ENCODE peak calls at places on chromosomes 5 and 9, in eight cellular contexts. Q, S, C, F, M, V, N and R are unnamed samples.

GRCh38 chr5:29367176-29367833 is 1826.2 kb upstream of the CDH6 start:
- DNase-seq in S (no peak), V (no peak), F (no peak), Q (no peak), C (no peak), N (no peak), M (no peak), R (no peak)

GRCh38 chr9:14608521-14608920 is 84.7 kb downstream of the ZDHHC21 start:
- DNase-seq in V (no peak), S (no peak), C (no peak), M (no peak), Q (no peak), F (no peak), N (no peak), R (no peak)

GRCh38 chr5:54872810-54873209 is 112.6 kb downstream of the ESM1 start:
- DNase-seq in N (no peak), F (no peak), V (no peak), M (no peak), C (no peak), Q (no peak), S (no peak), R (no peak)

GRCh38 chr5:73151733-73152410 is 21.1 kb upstream of the TMEM174 start:
- DNase-seq in Q (no peak), S (peak; percentile 18), N (no peak), V (no peak), M (no peak), F (no peak), C (no peak), R (no peak)

GRCh38 chr5:53482717-53483638 is 2.5 kb downstream of the FST start:
- DNase-seq in V (no peak), S (peak; percentile 53), N (peak; percentile 41), M (peak; percentile 75), Q (no peak), F (peak; percentile 37), C (peak; percentile 41), R (peak; percentile 5)

GRCh38 chr9:136482046-136482792 is 621 bp downstream of the SEC16A start:
- DNase-seq in N (no peak), C (no peak), V (no peak), Q (no peak), M (peak; percentile 79), S (peak; percentile 37), F (peak; percentile 57), R (no peak)

GRCh38 chr9:126159661-126160060 is 167.0 kb upstream of the MVB12B start:
- DNase-seq in N (peak; percentile 15), V (no peak), F (peak; percentile 2), S (no peak), Q (peak; percentile 82), M (no peak), C (no peak), R (no peak)

GRCh38 chr5:138545919-138546562 is 3.0 kb upstream of the ETF1 start:
- DNase-seq in N (no peak), F (no peak), Q (no peak), C (no peak), M (no peak), V (no peak), S (peak; percentile 49), R (no peak)

GRCh38 chr9:37036237-37037136 is 2.4 kb upstream of the PAX5 start:
- DNase-seq in S (peak; percentile 12), F (peak; percentile 51), Q (no peak), V (no peak), N (peak; percentile 58), C (no peak), M (no peak), R (peak; percentile 24)

GRCh38 chr5:66877843-66878242 is 281.6 kb downstream of the MAST4 start:
- DNase-seq in Q (no peak), M (no peak), V (peak; percentile 7), N (no peak), C (no peak), S (peak; percentile 47), F (no peak), R (no peak)

GRCh38 chr9:124812401-124813016 is 35.6 kb downstream of the OLFML2A start:
- DNase-seq in Q (no peak), F (no peak), M (peak; percentile 93), C (peak; percentile 66), S (peak; percentile 99), N (no peak), V (peak; percentile 95), R (no peak)

DNA sequence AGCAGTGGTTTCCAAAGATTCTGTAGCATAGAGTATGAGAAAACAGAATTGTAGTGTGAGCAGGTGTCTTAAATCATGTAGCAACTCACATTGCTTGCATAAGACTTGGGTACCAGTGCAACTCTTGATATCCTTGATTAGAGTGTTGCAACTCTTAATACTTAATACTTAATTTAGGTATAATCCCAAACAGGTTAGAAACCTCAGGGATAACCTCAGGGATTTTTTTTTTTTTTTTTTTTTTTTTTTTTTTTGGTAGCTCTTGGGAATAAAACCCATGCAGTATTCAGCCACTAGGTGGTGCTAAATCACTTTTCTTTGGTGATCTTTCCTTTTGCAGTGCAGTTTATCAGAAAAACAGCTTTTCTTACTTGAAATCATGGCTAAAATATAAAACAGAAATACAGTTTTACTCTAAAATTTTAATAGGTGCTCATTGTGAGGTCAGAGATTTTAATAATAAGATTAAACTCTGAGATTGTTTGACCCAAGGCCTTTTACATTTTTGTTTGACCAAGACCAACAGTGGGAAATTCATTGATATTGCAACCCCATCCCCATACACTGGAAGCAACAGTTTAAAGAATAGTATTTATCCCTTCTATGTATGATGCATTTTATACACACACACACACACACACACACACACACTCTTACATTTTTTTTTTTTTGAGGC is 55.3 kb downstream of the ERAP1 start:
- DNase-seq in C (no peak), M (no peak), N (no peak), F (peak; percentile 53), S (peak; percentile 69), Q (no peak), V (peak; percentile 27), R (peak; percentile 52)
- H3K27ac ChIP-seq in C (peak overlapping the region; percentile 37), M (peak overlapping the region; percentile 4), N (no peak overlapping the region), F (no peak overlapping the region), S (no peak overlapping the region), Q (no peak overlapping the region), V (no peak overlapping the region), R (no peak overlapping the region)

GRCh38 chr9:111559000-111559610 is 34.1 kb downstream of the ZNF483 start:
- DNase-seq in N (no peak), V (no peak), M (no peak), C (no peak), F (no peak), Q (no peak), S (peak; percentile 69), R (no peak)

GRCh38 chr9:111566234-111566633 is 33.2 kb downstream of the PTGR1 start:
- DNase-seq in C (no peak), S (no peak), V (no peak), N (no peak), F (peak; percentile 69), Q (no peak), M (no peak), R (no peak)

GRCh38 chr9:111561165-111561719 is 36.3 kb downstream of the ZNF483 start:
- DNase-seq in Q (no peak), M (no peak), N (no peak), F (no peak), S (no peak), V (no peak), C (no peak), R (no peak)
- TF ChIP-seq POLR2A in Q (no peak), M (no peak), N (no peak), F (no peak), S (no peak), V (no peak), C (no peak), R (no peak)

GRCh38 chr5:167320019-167320418 is 971.4 kb upstream of the WWC1 start:
- DNase-seq in N (no peak), C (no peak), S (no peak), V (no peak), F (no peak), Q (no peak), M (no peak), R (no peak)
- H3K27ac ChIP-seq in N (no peak overlapping the region), C (no peak overlapping the region), S (no peak overlapping the region), V (no peak overlapping the region), F (no peak overlapping the region), Q (no peak overlapping the region), M (no peak overlapping the region), R (no peak overlapping the region)

DNA sequence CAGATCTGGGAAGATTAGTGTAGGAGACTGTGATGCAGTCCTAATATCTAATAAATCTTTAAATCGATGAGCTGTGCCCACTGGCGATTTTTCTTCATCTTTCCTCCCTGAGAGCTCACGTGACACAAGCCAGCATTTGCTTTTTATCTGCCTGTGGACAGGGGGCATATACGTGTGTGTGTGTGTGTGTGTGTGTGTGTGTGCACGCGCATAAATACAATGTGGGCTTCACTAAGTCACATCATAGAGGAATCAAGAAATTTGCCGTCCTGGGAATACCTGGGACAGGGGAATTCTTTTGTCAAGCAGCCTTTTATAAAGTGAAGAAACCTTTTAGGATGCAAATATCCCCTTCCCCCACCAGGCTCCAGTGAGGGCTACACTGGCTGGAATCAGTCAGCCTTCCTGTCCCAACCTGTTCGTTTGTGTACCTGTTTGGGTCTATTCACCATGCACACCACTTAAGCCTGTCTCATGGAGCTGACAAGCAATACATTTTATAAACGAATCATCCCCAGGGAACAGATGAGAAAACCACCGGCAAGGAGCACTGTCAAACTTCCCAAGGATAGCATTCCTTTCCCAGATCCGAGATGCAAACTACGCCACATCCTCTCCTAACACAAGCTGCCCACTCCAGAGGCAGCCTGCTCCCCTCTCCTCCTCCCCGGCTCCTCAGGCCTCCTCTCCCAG is 2.7 kb downstream of the EPB41L4B start:
- DNase-seq in N (no peak), M (no peak), S (no peak), C (no peak), F (no peak), Q (no peak), V (no peak), R (no peak)
- TF ChIP-seq POLR2A in N (no peak), M (no peak), S (no peak), C (no peak), F (no peak), Q (no peak), V (no peak), R (no peak)

GRCh38 chr5:126435261-126435660 is 12.1 kb downstream of the GRAMD2B start:
- DNase-seq in N (no peak), C (no peak), S (no peak), F (no peak), V (no peak), M (no peak), Q (no peak), R (no peak)
- H3K27ac ChIP-seq in N (no peak overlapping the region), C (no peak overlapping the region), S (no peak overlapping the region), F (no peak overlapping the region), V (no peak overlapping the region), M (no peak overlapping the region), Q (no peak overlapping the region), R (peak overlapping the region; percentile 6)